ENCODE peak calls at places on chromosomes 13 and 19, in eight cellular contexts. One of them, this sample, is unnamed.

GRCh38 chr13:62702502-62702901 is 1286.9 kb upstream of the PCDH20 start:
- DNase-seq in tibial nerve: no peak
- DNase-seq in CD8-positive, alpha-beta memory T cell: no peak
- DNase-seq in IMR-90: no peak
- DNase-seq in SJSA1: no peak
- DNase-seq in small intestine: no peak
- DNase-seq in right atrium auricular region: no peak
- DNase-seq in left lung: no peak
- DNase-seq in this sample: no peak

GRCh38 chr13:81872581-81872980 is 1531.7 kb upstream of the SPRY2 start:
- DNase-seq in tibial nerve: no peak
- DNase-seq in CD8-positive, alpha-beta memory T cell: no peak
- DNase-seq in IMR-90: no peak
- DNase-seq in SJSA1: no peak
- DNase-seq in small intestine: peak; percentile 35
- DNase-seq in right atrium auricular region: no peak
- DNase-seq in left lung: no peak
- DNase-seq in this sample: no peak

GRCh38 chr13:113814435-113814821 is 49.4 kb downstream of the GAS6 start:
- DNase-seq in tibial nerve: no peak
- DNase-seq in CD8-positive, alpha-beta memory T cell: no peak
- DNase-seq in IMR-90: peak; percentile 34
- DNase-seq in SJSA1: peak; percentile 59
- DNase-seq in small intestine: no peak
- DNase-seq in right atrium auricular region: no peak
- DNase-seq in left lung: peak; percentile 80
- DNase-seq in this sample: no peak

GRCh38 chr19:17245535-17245984 is at the start of gene NR2F6:
- DNase-seq in tibial nerve: no peak
- DNase-seq in CD8-positive, alpha-beta memory T cell: no peak
- DNase-seq in IMR-90: no peak
- DNase-seq in SJSA1: no peak
- DNase-seq in small intestine: no peak
- DNase-seq in right atrium auricular region: no peak
- DNase-seq in left lung: no peak
- DNase-seq in this sample: no peak

GRCh38 chr13:33997574-33997973 is 179.6 kb downstream of the RFC3 start:
- DNase-seq in tibial nerve: no peak
- DNase-seq in CD8-positive, alpha-beta memory T cell: no peak
- DNase-seq in IMR-90: no peak
- DNase-seq in SJSA1: no peak
- DNase-seq in small intestine: no peak
- DNase-seq in right atrium auricular region: no peak
- DNase-seq in left lung: no peak
- DNase-seq in this sample: no peak

GRCh38 chr13:27269114-27269665 is 1.4 kb upstream of the RASL11A start:
- DNase-seq in tibial nerve: no peak
- DNase-seq in CD8-positive, alpha-beta memory T cell: no peak
- DNase-seq in IMR-90: peak; percentile 28
- DNase-seq in SJSA1: no peak
- DNase-seq in small intestine: peak; percentile 31
- DNase-seq in right atrium auricular region: no peak
- DNase-seq in left lung: no peak
- DNase-seq in this sample: peak; percentile 54

GRCh38 chr19:39156230-39156890 is 30.8 kb downstream of the PAK4 start:
- DNase-seq in tibial nerve: no peak
- DNase-seq in CD8-positive, alpha-beta memory T cell: no peak
- DNase-seq in IMR-90: peak; percentile 29
- DNase-seq in SJSA1: no peak
- DNase-seq in small intestine: no peak
- DNase-seq in right atrium auricular region: no peak
- DNase-seq in left lung: no peak
- DNase-seq in this sample: no peak

GRCh38 chr19:3849092-3849491 is 19.7 kb downstream of the ZFR2 start:
- DNase-seq in tibial nerve: no peak
- DNase-seq in CD8-positive, alpha-beta memory T cell: peak; percentile 39
- DNase-seq in IMR-90: no peak
- DNase-seq in SJSA1: no peak
- DNase-seq in small intestine: peak; percentile 46
- DNase-seq in right atrium auricular region: no peak
- DNase-seq in left lung: no peak
- DNase-seq in this sample: peak; percentile 31

GRCh38 chr13:25044071-25044470 is 51.9 kb upstream of the PABPC3 start:
- DNase-seq in tibial nerve: no peak
- DNase-seq in CD8-positive, alpha-beta memory T cell: no peak
- DNase-seq in IMR-90: no peak
- DNase-seq in SJSA1: no peak
- DNase-seq in small intestine: no peak
- DNase-seq in right atrium auricular region: no peak
- DNase-seq in left lung: no peak
- DNase-seq in this sample: no peak

GRCh38 chr19:17055636-17056035 is 19.6 kb downstream of the HAUS8 start:
- DNase-seq in tibial nerve: no peak
- DNase-seq in CD8-positive, alpha-beta memory T cell: no peak
- DNase-seq in IMR-90: no peak
- DNase-seq in SJSA1: no peak
- DNase-seq in small intestine: no peak
- DNase-seq in right atrium auricular region: no peak
- DNase-seq in left lung: no peak
- DNase-seq in this sample: no peak

GRCh38 chr19:3671680-3672574 is 28.3 kb downstream of the PIP5K1C start:
- DNase-seq in tibial nerve: no peak
- DNase-seq in CD8-positive, alpha-beta memory T cell: no peak
- DNase-seq in IMR-90: peak; percentile 20
- DNase-seq in SJSA1: no peak
- DNase-seq in small intestine: no peak
- DNase-seq in right atrium auricular region: no peak
- DNase-seq in left lung: no peak
- DNase-seq in this sample: no peak

GRCh38 chr13:91740811-91741210 is 342.4 kb downstream of the GPC5 start:
- DNase-seq in tibial nerve: no peak
- DNase-seq in CD8-positive, alpha-beta memory T cell: no peak
- DNase-seq in IMR-90: no peak
- DNase-seq in SJSA1: no peak
- DNase-seq in small intestine: no peak
- DNase-seq in right atrium auricular region: no peak
- DNase-seq in left lung: no peak
- DNase-seq in this sample: no peak

GRCh38 chr13:49418206-49418605 is 25.7 kb downstream of the CAB39L start:
- DNase-seq in tibial nerve: no peak
- DNase-seq in CD8-positive, alpha-beta memory T cell: no peak
- DNase-seq in IMR-90: no peak
- DNase-seq in SJSA1: no peak
- DNase-seq in small intestine: no peak
- DNase-seq in right atrium auricular region: no peak
- DNase-seq in left lung: no peak
- DNase-seq in this sample: no peak

GRCh38 chr13:48859168-48860105 is 116.3 kb upstream of the FNDC3A start:
- DNase-seq in tibial nerve: no peak
- DNase-seq in CD8-positive, alpha-beta memory T cell: no peak
- DNase-seq in IMR-90: no peak
- DNase-seq in SJSA1: no peak
- DNase-seq in small intestine: peak; percentile 49
- DNase-seq in right atrium auricular region: no peak
- DNase-seq in left lung: no peak
- DNase-seq in this sample: no peak

GRCh38 chr13:77697208-77698103 is at the start of gene SLAIN1:
- DNase-seq in tibial nerve: peak; percentile 54
- DNase-seq in CD8-positive, alpha-beta memory T cell: peak; percentile 86
- DNase-seq in IMR-90: peak; percentile 5
- DNase-seq in SJSA1: no peak
- DNase-seq in small intestine: peak; percentile 59
- DNase-seq in right atrium auricular region: peak; percentile 77
- DNase-seq in left lung: peak; percentile 92
- DNase-seq in this sample: peak; percentile 47

GRCh38 chr19:39845621-39846175 is 481 bp downstream of the FBL start:
- DNase-seq in tibial nerve: no peak
- DNase-seq in CD8-positive, alpha-beta memory T cell: no peak
- DNase-seq in IMR-90: no peak
- DNase-seq in SJSA1: no peak
- DNase-seq in small intestine: no peak
- DNase-seq in right atrium auricular region: no peak
- DNase-seq in left lung: no peak
- DNase-seq in this sample: peak; percentile 38

GRCh38 chr19:46514589-46515289 is 19.1 kb upstream of the PNMA8B start:
- DNase-seq in tibial nerve: no peak
- DNase-seq in CD8-positive, alpha-beta memory T cell: no peak
- DNase-seq in IMR-90: no peak
- DNase-seq in SJSA1: no peak
- DNase-seq in small intestine: no peak
- DNase-seq in right atrium auricular region: no peak
- DNase-seq in left lung: peak; percentile 9
- DNase-seq in this sample: no peak

GRCh38 chr13:95749545-95749944 is 72.6 kb downstream of the DNAJC3 start:
- DNase-seq in tibial nerve: no peak
- DNase-seq in CD8-positive, alpha-beta memory T cell: no peak
- DNase-seq in IMR-90: no peak
- DNase-seq in SJSA1: no peak
- DNase-seq in small intestine: no peak
- DNase-seq in right atrium auricular region: no peak
- DNase-seq in left lung: no peak
- DNase-seq in this sample: no peak

GRCh38 chr19:4633140-4633967 is 6.0 kb upstream of the TNFAIP8L1 start:
- DNase-seq in tibial nerve: peak; percentile 56
- DNase-seq in CD8-positive, alpha-beta memory T cell: peak; percentile 29
- DNase-seq in IMR-90: peak; percentile 85
- DNase-seq in SJSA1: peak; percentile 71
- DNase-seq in small intestine: peak; percentile 56
- DNase-seq in right atrium auricular region: peak; percentile 65
- DNase-seq in left lung: no peak
- DNase-seq in this sample: peak; percentile 40

GRCh38 chr19:38204096-38204495 is 19.9 kb downstream of the DPF1 start:
- DNase-seq in tibial nerve: no peak
- DNase-seq in CD8-positive, alpha-beta memory T cell: no peak
- DNase-seq in IMR-90: no peak
- DNase-seq in SJSA1: no peak
- DNase-seq in small intestine: peak; percentile 22
- DNase-seq in right atrium auricular region: no peak
- DNase-seq in left lung: no peak
- DNase-seq in this sample: no peak

GRCh38 chr19:38634757-38635482 is 12.5 kb upstream of the ACTN4 start:
- DNase-seq in tibial nerve: peak; percentile 78
- DNase-seq in CD8-positive, alpha-beta memory T cell: peak; percentile 62
- DNase-seq in IMR-90: peak; percentile 54
- DNase-seq in SJSA1: peak; percentile 75
- DNase-seq in small intestine: peak; percentile 68
- DNase-seq in right atrium auricular region: peak; percentile 79
- DNase-seq in left lung: peak; percentile 93
- DNase-seq in this sample: peak; percentile 64

GRCh38 chr13:110782185-110782584 is 68.7 kb downstream of the ING1 start:
- DNase-seq in tibial nerve: no peak
- DNase-seq in CD8-positive, alpha-beta memory T cell: no peak
- DNase-seq in IMR-90: no peak
- DNase-seq in SJSA1: peak; percentile 57
- DNase-seq in small intestine: no peak
- DNase-seq in right atrium auricular region: no peak
- DNase-seq in left lung: no peak
- DNase-seq in this sample: no peak

DNA sequence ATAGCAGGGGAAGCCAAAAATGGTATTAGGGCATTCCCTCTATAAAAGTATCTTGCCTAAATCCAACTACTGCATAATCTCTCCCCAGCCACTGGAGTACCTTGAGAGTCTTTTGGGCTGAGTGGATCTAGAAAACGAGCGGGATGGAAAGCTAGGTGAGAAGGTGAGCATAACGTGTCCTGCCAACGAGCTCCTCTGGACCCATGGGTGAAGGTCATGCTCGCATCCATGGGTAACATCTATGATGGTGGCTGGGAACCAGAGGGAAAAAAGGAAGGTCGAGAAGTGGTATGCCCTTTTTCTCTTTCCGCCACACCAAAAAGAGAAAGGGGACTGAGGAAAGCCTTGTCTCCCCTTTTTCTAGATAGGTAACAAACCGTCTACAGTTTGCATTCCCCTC is 63.0 kb downstream of the ZNF208 start:
- DNase-seq in tibial nerve: no peak
- DNase-seq in CD8-positive, alpha-beta memory T cell: no peak
- DNase-seq in IMR-90: no peak
- DNase-seq in SJSA1: no peak
- DNase-seq in small intestine: no peak
- DNase-seq in right atrium auricular region: no peak
- DNase-seq in left lung: no peak
- DNase-seq in this sample: no peak
- H3K9me3 ChIP-seq in tibial nerve: no peaks in the 10 kb centered on the region
- H3K9me3 ChIP-seq in CD8-positive, alpha-beta memory T cell: peaks cover 9% of the 10 kb centered on the region
- H3K9me3 ChIP-seq in IMR-90: peaks cover 22% of the 10 kb centered on the region
- H3K9me3 ChIP-seq in SJSA1: peaks cover 5% of the 10 kb centered on the region
- H3K9me3 ChIP-seq in small intestine: peaks cover 3% of the 10 kb centered on the region
- H3K9me3 ChIP-seq in right atrium auricular region: peaks cover 91% of the 10 kb centered on the region
- H3K9me3 ChIP-seq in left lung: peaks cover 95% of the 10 kb centered on the region
- H3K9me3 ChIP-seq in this sample: no peaks in the 10 kb centered on the region

GRCh38 chr13:23752111-23753001 is 136.8 kb downstream of the MIPEP start:
- DNase-seq in tibial nerve: no peak
- DNase-seq in CD8-positive, alpha-beta memory T cell: no peak
- DNase-seq in IMR-90: peak; percentile 56
- DNase-seq in SJSA1: no peak
- DNase-seq in small intestine: no peak
- DNase-seq in right atrium auricular region: no peak
- DNase-seq in left lung: no peak
- DNase-seq in this sample: no peak
- H3K4me3 ChIP-seq in tibial nerve: no peak overlapping the region
- H3K4me3 ChIP-seq in CD8-positive, alpha-beta memory T cell: no peak overlapping the region
- H3K4me3 ChIP-seq in IMR-90: no peak overlapping the region
- H3K4me3 ChIP-seq in SJSA1: no peak overlapping the region
- H3K4me3 ChIP-seq in small intestine: no peak overlapping the region
- H3K4me3 ChIP-seq in right atrium auricular region: no peak overlapping the region
- H3K4me3 ChIP-seq in left lung: no peak overlapping the region
- H3K4me3 ChIP-seq in this sample: no peak overlapping the region

DNA sequence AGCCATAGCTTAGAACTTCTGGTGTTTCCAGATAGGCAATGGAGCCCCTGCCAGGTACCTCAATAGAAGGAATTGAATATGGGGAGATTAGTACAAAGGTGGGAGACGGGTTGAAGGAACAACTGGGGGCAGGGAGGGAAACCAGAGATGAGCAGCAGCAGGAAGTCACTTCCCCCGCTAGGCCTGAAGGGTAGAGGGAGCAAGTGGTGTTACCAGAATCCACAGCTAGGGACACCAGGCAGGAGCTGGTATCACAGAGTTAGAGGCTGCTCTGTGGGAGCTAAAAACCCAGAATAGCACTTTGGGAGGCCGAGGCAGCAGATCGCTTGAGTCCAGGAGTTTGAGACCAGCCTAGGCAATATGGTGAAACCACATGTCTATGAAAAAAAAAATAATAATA is 15.3 kb upstream of the HNRNPUL1 start:
- DNase-seq in tibial nerve: no peak
- DNase-seq in CD8-positive, alpha-beta memory T cell: no peak
- DNase-seq in IMR-90: no peak
- DNase-seq in SJSA1: no peak
- DNase-seq in small intestine: no peak
- DNase-seq in right atrium auricular region: no peak
- DNase-seq in left lung: no peak
- DNase-seq in this sample: no peak
- H3K36me3 ChIP-seq in tibial nerve: no peaks in the 10 kb centered on the region
- H3K36me3 ChIP-seq in CD8-positive, alpha-beta memory T cell: no peaks in the 10 kb centered on the region
- H3K36me3 ChIP-seq in IMR-90: peaks cover 81% of the 10 kb centered on the region
- H3K36me3 ChIP-seq in SJSA1: peaks cover 94% of the 10 kb centered on the region
- H3K36me3 ChIP-seq in small intestine: no peaks in the 10 kb centered on the region
- H3K36me3 ChIP-seq in right atrium auricular region: peaks cover 80% of the 10 kb centered on the region
- H3K36me3 ChIP-seq in left lung: peaks cover 20% of the 10 kb centered on the region
- H3K36me3 ChIP-seq in this sample: peaks cover 91% of the 10 kb centered on the region

GRCh38 chr19:57611113-57611512 is 2.9 kb upstream of the ZNF134 start:
- DNase-seq in tibial nerve: no peak
- DNase-seq in CD8-positive, alpha-beta memory T cell: no peak
- DNase-seq in IMR-90: no peak
- DNase-seq in SJSA1: no peak
- DNase-seq in small intestine: no peak
- DNase-seq in right atrium auricular region: no peak
- DNase-seq in left lung: no peak
- DNase-seq in this sample: no peak

GRCh38 chr19:57606931-57607330 is 7.1 kb upstream of the ZNF134 start:
- DNase-seq in tibial nerve: no peak
- DNase-seq in CD8-positive, alpha-beta memory T cell: no peak
- DNase-seq in IMR-90: no peak
- DNase-seq in SJSA1: no peak
- DNase-seq in small intestine: no peak
- DNase-seq in right atrium auricular region: no peak
- DNase-seq in left lung: no peak
- DNase-seq in this sample: no peak
- H3K9me3 ChIP-seq in tibial nerve: no peaks in the 10 kb centered on the region
- H3K9me3 ChIP-seq in CD8-positive, alpha-beta memory T cell: peaks cover 39% of the 10 kb centered on the region
- H3K9me3 ChIP-seq in IMR-90: peaks cover 18% of the 10 kb centered on the region
- H3K9me3 ChIP-seq in SJSA1: peaks cover 4% of the 10 kb centered on the region
- H3K9me3 ChIP-seq in small intestine: peaks cover 3% of the 10 kb centered on the region
- H3K9me3 ChIP-seq in right atrium auricular region: peaks cover 40% of the 10 kb centered on the region
- H3K9me3 ChIP-seq in left lung: peaks cover 96% of the 10 kb centered on the region
- H3K9me3 ChIP-seq in this sample: peaks cover 31% of the 10 kb centered on the region

This sample was measured in MG63.